ENCODE peak calls at places on chromosomes 7 and 10, in six cellular contexts. E is NB4, T is HepG2, V is A549, D is body of pancreas, M is sigmoid colon. Z is an unnamed sample.
A peak's percentile ranks its signal among the peaks of the same experiment; 100 is the strongest.

GRCh38 chr10:112295853-112296830 is 12.9 kb downstream of the TECTB start:
- DNase-seq in T (peak; percentile 76), D (no peak), V (no peak), M (no peak), E (no peak), Z (no peak)

GRCh38 chr10:4291995-4292394 is 507.0 kb upstream of the KLF6 start:
- DNase-seq in M (peak; percentile 71), D (no peak), E (no peak), V (no peak), T (no peak), Z (no peak)

GRCh38 chr7:124783271-124783670 is 17.7 kb upstream of the GPR37 start:
- DNase-seq in M (no peak), E (no peak), T (no peak), V (no peak), D (no peak), Z (no peak)

GRCh38 chr10:3213174-3213573 is 40.6 kb upstream of the PITRM1 start:
- DNase-seq in T (no peak), E (no peak), D (no peak), M (peak; percentile 93), V (no peak), Z (no peak)

GRCh38 chr10:79082631-79083581 is 14.1 kb downstream of the ZMIZ1 start:
- DNase-seq in T (no peak), V (no peak), M (no peak), E (no peak), D (no peak), Z (no peak)

GRCh38 chr10:3323865-3324498 is 151.4 kb upstream of the PITRM1 start:
- DNase-seq in M (no peak), D (no peak), T (no peak), E (no peak), V (no peak), Z (no peak)

GRCh38 chr7:24729365-24730017 is 27.8 kb downstream of the GSDME start:
- DNase-seq in E (no peak), D (no peak), T (no peak), M (no peak), V (no peak), Z (no peak)

GRCh38 chr10:126661841-126662520 is 8.5 kb downstream of the C10orf90 start:
- DNase-seq in E (no peak), D (no peak), V (no peak), T (no peak), M (no peak), Z (no peak)

GRCh38 chr7:30553141-30553540 is 41.5 kb upstream of the GARS1 start:
- DNase-seq in T (no peak), V (no peak), D (no peak), E (no peak), M (no peak), Z (no peak)

GRCh38 chr7:128035712-128036111 is 4.5 kb upstream of the LRRC4 start:
- DNase-seq in T (peak; percentile 21), D (no peak), M (no peak), V (peak; percentile 44), E (peak; percentile 56), Z (no peak)

DNA sequence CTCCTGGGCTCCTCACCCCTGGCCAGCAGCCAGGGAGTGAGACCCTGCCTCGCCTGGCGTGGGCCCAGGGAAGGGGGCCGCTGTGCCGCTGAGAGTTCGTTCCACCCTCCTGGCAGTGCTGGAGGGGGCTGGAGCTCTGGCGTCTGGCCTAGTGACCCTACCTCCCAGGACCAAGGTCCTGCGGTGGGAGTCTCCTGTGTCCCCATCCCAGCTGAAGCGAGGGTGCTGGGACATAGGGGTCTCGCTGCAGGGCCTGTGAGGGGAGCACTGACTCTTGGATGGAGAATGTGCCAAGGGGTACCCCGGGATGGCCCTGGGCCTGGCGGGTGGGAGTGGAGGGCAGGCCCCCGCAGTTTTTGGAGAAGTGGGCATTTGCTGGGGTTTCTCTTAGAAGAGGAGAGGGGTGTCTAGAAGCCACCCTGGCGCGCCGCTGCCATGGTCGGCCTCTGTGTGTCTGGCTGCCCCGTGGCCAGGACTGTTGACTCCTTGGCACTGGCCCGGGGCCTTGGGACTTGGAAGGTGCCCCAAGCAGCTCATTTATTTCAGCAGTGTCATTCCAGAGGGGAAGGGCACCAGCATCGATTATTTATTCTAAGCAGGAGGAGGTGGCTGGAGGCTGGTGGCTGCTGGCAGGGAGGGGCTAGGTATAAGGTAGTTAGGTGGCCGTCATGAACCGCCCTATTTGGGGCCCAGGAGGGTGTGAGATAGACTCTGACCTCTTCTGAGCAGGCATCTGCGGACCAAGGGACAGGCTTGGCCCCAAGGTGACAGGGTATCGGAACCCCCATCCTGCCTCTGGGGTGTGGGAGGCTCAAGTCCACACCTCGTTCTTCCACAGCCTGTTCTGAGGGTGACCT is 1.5 kb downstream of the GTF2IRD1 start:
- DNase-seq in V (no peak), T (peak; percentile 56), E (no peak), M (no peak), D (peak; percentile 93), Z (no peak)
- TF ChIP-seq POLR2A in V (no peak), T (no peak), E (no peak), M (no peak), D (peak; percentile 66), Z (no peak)

GRCh38 chr10:89299031-89299430 is 2.8 kb upstream of the IFIT2 start:
- DNase-seq in D (no peak), T (no peak), E (no peak), M (no peak), V (no peak), Z (no peak)

GRCh38 chr10:89302628-89303027 is 782 bp downstream of the IFIT2 start:
- DNase-seq in M (no peak), V (no peak), E (peak; percentile 11), T (no peak), D (no peak), Z (no peak)

GRCh38 chr10:89301231-89301630 is 615 bp upstream of the IFIT2 start:
- DNase-seq in V (no peak), M (no peak), D (peak; percentile 52), T (no peak), E (peak; percentile 87), Z (peak; percentile 48)

GRCh38 chr10:89303161-89303560 is 1.3 kb downstream of the IFIT2 start:
- DNase-seq in V (no peak), M (no peak), D (no peak), T (no peak), E (no peak), Z (no peak)

GRCh38 chr10:89301721-89302445 is at the start of gene IFIT2:
- DNase-seq in T (peak; percentile 15), E (peak; percentile 79), M (no peak), V (peak; percentile 47), D (peak; percentile 55), Z (peak; percentile 62)
- TF ChIP-seq POLR2A in T (no peak), E (no peak), M (no peak), V (no peak), D (no peak), Z (no peak)

GRCh38 chr7:107632466-107632865 is 28.2 kb upstream of the SLC26A4 start:
- DNase-seq in E (no peak), T (no peak), D (no peak), M (no peak), V (no peak), Z (no peak)

GRCh38 chr7:107628461-107629064 is 32.1 kb upstream of the SLC26A4 start:
- DNase-seq in T (no peak), V (no peak), D (no peak), M (no peak), E (peak; percentile 63), Z (no peak)

GRCh38 chr7:107627002-107627401 is 33.6 kb upstream of the SLC26A4 start:
- DNase-seq in D (no peak), M (no peak), E (no peak), T (no peak), V (no peak), Z (no peak)

GRCh38 chr7:107630342-107630741 is 30.3 kb upstream of the SLC26A4 start:
- DNase-seq in T (no peak), M (no peak), D (no peak), E (no peak), V (no peak), Z (no peak)

GRCh38 chr7:107631588-107631987 is 29.0 kb upstream of the SLC26A4 start:
- DNase-seq in V (no peak), D (no peak), E (no peak), T (no peak), M (no peak), Z (no peak)
- TF ChIP-seq POLR2A in V (no peak), D (no peak), E (no peak), T (no peak), M (no peak), Z (no peak)

GRCh38 chr7:108569381-108570145 is at the start of the genes DNAJB9 and THAP5:
- DNase-seq in V (peak; percentile 98), E (peak; percentile 100), D (peak; percentile 99), M (peak; percentile 100), T (peak; percentile 98), Z (peak; percentile 100)
- TF ChIP-seq POLR2A in V (peak; percentile 78), E (peak; percentile 85), D (peak; percentile 99), M (peak; percentile 93), T (peak; percentile 93), Z (peak; percentile 99)

GRCh38 chr10:86758231-86759072 is 2.0 kb downstream of the BMPR1A start:
- DNase-seq in T (peak; percentile 28), D (no peak), V (no peak), M (no peak), E (peak; percentile 31), Z (peak; percentile 26)
- TF ChIP-seq POLR2A in T (no peak), D (no peak), V (no peak), M (no peak), E (no peak), Z (no peak)

Z was measured in erythroblast.